ENCODE peak calls at places on chromosomes 1 and 21, in six cellular contexts. W is bronchial epithelial cell, F is omental fat pad, Q is PC-3, Z is sigmoid colon, G is GM10248. H is an unnamed sample.
A peak's percentile ranks its signal among the peaks of the same experiment; 100 is the strongest.

GRCh38 chr1:223031690-223032601 is 111.1 kb downstream of the TLR5 start:
- DNase-seq in W (no peak), F (no peak), Q (peak; percentile 50), Z (peak; percentile 88), G (no peak), H (peak; percentile 77)

GRCh38 chr1:98792123-98792522 is 130.6 kb downstream of the SNX7 start:
- DNase-seq in W (no peak), F (no peak), Q (peak; percentile 51), Z (no peak), G (no peak), H (no peak)

GRCh38 chr1:28313710-28314510 is 14.9 kb upstream of the MED18 start:
- DNase-seq in W (peak; percentile 78), F (peak; percentile 37), Q (peak; percentile 87), Z (no peak), G (no peak), H (no peak)

GRCh38 chr1:74703386-74704182 is 29.3 kb downstream of the CRYZ start:
- DNase-seq in W (peak; percentile 7), F (no peak), Q (no peak), Z (no peak), G (no peak), H (no peak)

GRCh38 chr1:2391034-2391384 is 345 bp downstream of the MORN1 start:
- DNase-seq in W (no peak), F (no peak), Q (no peak), Z (no peak), G (peak; percentile 53), H (peak; percentile 22)

GRCh38 chr1:161037661-161038522 is 872 bp downstream of the TSTD1 start:
- DNase-seq in W (peak; percentile 40), F (no peak), Q (no peak), Z (no peak), G (peak; percentile 37), H (no peak)

GRCh38 chr1:6930901-6931300 is 145.6 kb downstream of the CAMTA1 start:
- DNase-seq in W (no peak), F (no peak), Q (no peak), Z (no peak), G (no peak), H (no peak)

GRCh38 chr1:197302775-197303174 is 34.7 kb downstream of the CRB1 start:
- DNase-seq in W (peak; percentile 42), F (no peak), Q (peak; percentile 63), Z (no peak), G (no peak), H (peak; percentile 40)

GRCh38 chr21:23522750-23523149 is 2084.5 kb downstream of the MRPL39 start:
- DNase-seq in W (no peak), F (no peak), Q (peak; percentile 11), Z (no peak), G (no peak), H (no peak)

GRCh38 chr1:180916012-180916770 is 3.5 kb downstream of the KIAA1614 start:
- DNase-seq in W (no peak), F (no peak), Q (no peak), Z (no peak), G (no peak), H (no peak)

GRCh38 chr1:68293122-68293521 is 60.8 kb upstream of the WLS start:
- DNase-seq in W (no peak), F (no peak), Q (no peak), Z (no peak), G (no peak), H (no peak)

GRCh38 chr21:24375201-24375600 is 1232.1 kb downstream of the MRPL39 start:
- DNase-seq in W (no peak), F (no peak), Q (no peak), Z (no peak), G (no peak), H (no peak)

GRCh38 chr1:185670187-185670627 is 64.0 kb upstream of the HMCN1 start:
- DNase-seq in W (peak; percentile 64), F (no peak), Q (peak; percentile 54), Z (no peak), G (no peak), H (peak; percentile 7)

GRCh38 chr1:161046574-161047167 is 894 bp upstream of the USF1 start:
- DNase-seq in W (no peak), F (no peak), Q (no peak), Z (no peak), G (peak; percentile 78), H (no peak)

GRCh38 chr1:198121058-198121829 is 35.6 kb upstream of the NEK7 start:
- DNase-seq in W (peak; percentile 96), F (no peak), Q (peak; percentile 67), Z (no peak), G (no peak), H (peak; percentile 91)

GRCh38 chr1:14924455-14925325 is 228.9 kb upstream of the TMEM51 start:
- DNase-seq in W (no peak), F (no peak), Q (peak; percentile 36), Z (no peak), G (peak; percentile 39), H (no peak)

GRCh38 chr1:14924012-14924452 is 229.5 kb upstream of the TMEM51 start:
- DNase-seq in W (no peak), F (no peak), Q (peak; percentile 31), Z (peak; percentile 89), G (peak; percentile 74), H (no peak)

GRCh38 chr1:14926818-14927555 is 226.6 kb upstream of the TMEM51 start:
- DNase-seq in W (no peak), F (no peak), Q (no peak), Z (no peak), G (no peak), H (no peak)

GRCh38 chr1:14926214-14926613 is 227.3 kb upstream of the TMEM51 start:
- DNase-seq in W (no peak), F (no peak), Q (no peak), Z (no peak), G (no peak), H (peak; percentile 55)

DNA sequence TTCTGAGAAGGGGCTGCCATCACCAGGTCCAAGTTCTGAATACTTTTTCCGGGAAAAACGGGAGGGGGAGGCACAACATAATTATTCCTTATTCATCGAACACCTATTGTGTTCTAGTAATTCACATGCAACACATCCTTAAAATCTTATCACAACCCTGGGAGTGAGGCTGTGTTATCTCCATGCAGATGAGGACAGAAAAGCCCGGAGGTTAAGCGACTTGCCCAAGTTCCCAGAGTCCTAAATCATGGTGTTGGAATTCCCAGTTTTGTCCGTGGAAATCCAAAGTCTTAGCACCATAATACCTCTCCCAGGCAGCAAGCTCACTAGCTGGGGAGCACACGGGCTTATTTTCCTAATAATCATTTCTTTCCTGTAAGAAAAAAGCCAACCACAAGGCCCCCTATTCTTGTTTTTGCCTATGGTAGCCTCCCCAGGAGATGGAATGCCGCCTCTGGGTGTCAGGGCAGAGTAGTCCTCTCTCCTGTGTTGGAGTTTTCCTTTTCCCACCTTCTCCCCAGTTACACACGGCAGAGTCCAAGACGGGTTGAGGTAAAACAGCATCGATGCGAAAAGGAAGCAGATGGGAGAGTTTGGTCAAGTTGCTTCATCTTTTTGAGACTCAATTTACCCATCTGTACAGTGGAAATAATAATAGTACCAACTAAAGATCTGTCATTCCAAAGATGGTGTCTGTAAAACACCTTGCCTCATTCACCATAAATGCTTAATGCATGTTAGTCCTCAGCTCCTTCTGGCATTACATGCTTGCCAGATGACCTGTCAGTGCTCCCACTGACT is 228.0 kb upstream of the TMEM51 start:
- DNase-seq in W (no peak), F (no peak), Q (no peak), Z (no peak), G (no peak), H (no peak)
- TF ChIP-seq CTCF in W (no peak), F (no peak), Q (no peak), Z (no peak), G (no peak), H (peak; percentile 12)

GRCh38 chr21:45695086-45695485 is 51.6 kb downstream of the PCBP3 start:
- DNase-seq in W (no peak), F (no peak), Q (no peak), Z (no peak), G (no peak), H (no peak)
- TF ChIP-seq CTCF in W (no peak), F (no peak), Q (no peak), Z (no peak), G (no peak), H (peak; percentile 14)

GRCh38 chr1:205317311-205317917 is 4.1 kb downstream of the NUAK2 start:
- DNase-seq in W (no peak), F (no peak), Q (peak; percentile 85), Z (no peak), G (no peak), H (peak; percentile 48)
- TF ChIP-seq CTCF in W (no peak), F (no peak), Q (peak; percentile 14), Z (no peak), G (no peak), H (peak; percentile 14)

GRCh38 chr1:41891403-41891896 is 27.3 kb downstream of the HIVEP3 start:
- DNase-seq in W (peak; percentile 26), F (no peak), Q (no peak), Z (no peak), G (peak; percentile 80), H (no peak)
- TF ChIP-seq CTCF in W (peak; percentile 13), F (no peak), Q (no peak), Z (no peak), G (peak; percentile 17), H (no peak)

GRCh38 chr1:228265167-228265566 is 57.3 kb downstream of the OBSCN start:
- DNase-seq in W (no peak), F (no peak), Q (peak; percentile 28), Z (no peak), G (no peak), H (no peak)
- TF ChIP-seq CTCF in W (no peak), F (no peak), Q (peak; percentile 45), Z (no peak), G (peak; percentile 22), H (peak; percentile 29)

DNA sequence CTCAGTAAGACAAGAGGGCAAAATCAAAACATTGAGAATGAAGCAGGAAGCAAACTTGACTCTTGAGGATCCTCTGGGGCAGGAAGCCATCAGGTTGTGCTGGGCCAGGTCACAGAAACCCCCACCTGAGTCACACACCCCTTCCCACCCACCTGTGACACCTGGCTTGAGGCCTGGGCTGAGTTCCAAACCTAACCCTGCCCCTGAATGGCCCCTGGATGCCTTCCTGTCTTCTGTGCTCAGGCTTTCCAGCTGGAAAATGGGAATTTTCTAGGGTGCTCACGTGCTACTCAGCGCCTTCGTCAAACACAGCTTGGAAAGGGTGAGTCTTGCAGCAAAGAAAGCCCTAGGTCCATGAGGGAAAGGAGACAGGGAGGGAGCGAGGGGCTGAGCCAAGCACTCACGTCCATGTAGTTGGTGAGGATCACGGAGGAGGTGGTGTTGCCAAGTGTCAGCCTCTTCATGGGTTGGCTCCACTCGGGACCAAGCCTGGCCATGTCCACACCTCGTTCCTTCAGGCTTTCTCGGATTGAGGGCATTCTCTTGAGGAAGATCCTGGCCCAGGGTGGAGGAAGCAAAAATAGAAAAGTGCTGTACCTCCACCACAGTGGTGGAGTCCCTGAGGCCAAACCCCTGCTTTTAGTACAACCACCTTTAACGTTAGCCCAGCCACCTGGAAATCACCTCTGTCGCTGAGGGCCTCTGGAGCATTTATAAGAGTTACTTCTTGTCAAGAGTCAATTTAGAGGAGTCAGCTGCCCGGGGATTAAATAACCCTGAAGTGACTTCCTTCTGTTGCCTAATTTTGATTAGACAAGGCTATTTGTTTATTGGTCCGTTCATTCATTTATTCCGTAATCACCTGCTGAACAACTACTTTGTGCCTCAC is 4.3 kb downstream of the REN start:
- DNase-seq in W (no peak), F (no peak), Q (peak; percentile 42), Z (no peak), G (no peak), H (no peak)
- TF ChIP-seq CTCF in W (no peak), F (no peak), Q (no peak), Z (no peak), G (peak; percentile 8), H (no peak)